ENCODE peak calls at places on chromosomes 11 and 22, in seven cellular contexts. Q is amniotic stem cell; V is activated T-cell treated with anti-CD3 and anti-CD28 coated beads, Interleukin-2, amount 50 U/mL, for 1 hour; J is left ventricle myocardium superior; S is CD8-positive, alpha-beta memory T cell; R is stimulated activated CD4-positive, alpha-beta T cell treated with anti-CD3 and anti-CD28 coated beads, Interleukin-1b, Interleukin-23, amount 100 ng/mL, for 24 hours; O is NCI-H774. N is an unnamed sample.

GRCh38 chr22:42602470-42602869 is 12.2 kb downstream of the POLDIP3 start:
- DNase-seq in O (no peak), S (no peak), J (no peak), Q (no peak), R (no peak), V (no peak), N (no peak)

GRCh38 chr11:109704432-109704831 is 282.4 kb downstream of the C11orf87 start:
- DNase-seq in R (no peak), J (no peak), Q (no peak), O (no peak), S (no peak), V (no peak), N (no peak)

GRCh38 chr11:46248270-46249102 is 29.0 kb upstream of the CREB3L1 start:
- DNase-seq in O (no peak), J (no peak), V (no peak), Q (peak; percentile 88), R (no peak), S (no peak), N (no peak)

GRCh38 chr11:12281571-12282478 is 95.5 kb upstream of the PARVA start:
- DNase-seq in V (peak; percentile 81), Q (peak; percentile 59), R (peak; percentile 59), J (peak; percentile 86), O (peak; percentile 75), S (peak; percentile 63), N (peak; percentile 77)

GRCh38 chr11:49505231-49505630 is 296.8 kb upstream of the FOLH1 start:
- DNase-seq in O (no peak), R (no peak), Q (no peak), J (no peak), S (no peak), V (no peak), N (no peak)

GRCh38 chr11:43547900-43548381 is 132.6 kb upstream of the HSD17B12 start:
- DNase-seq in Q (no peak), S (no peak), J (peak; percentile 50), V (no peak), O (no peak), R (no peak), N (no peak)

GRCh38 chr11:70713988-70714665 is 315.8 kb downstream of the CTTN start:
- DNase-seq in V (no peak), R (no peak), Q (no peak), O (no peak), J (no peak), S (no peak), N (peak; percentile 55)

GRCh38 chr11:95156916-95157568 is 67.4 kb downstream of the ENDOD1 start:
- DNase-seq in O (no peak), S (no peak), Q (no peak), J (peak; percentile 47), V (no peak), R (no peak), N (no peak)

GRCh38 chr11:17550455-17551346 is 3.6 kb downstream of the OTOG start:
- DNase-seq in S (no peak), J (no peak), R (no peak), Q (no peak), O (no peak), V (no peak), N (no peak)

GRCh38 chr22:39144101-39144815 is 8.2 kb downstream of the CBX7 start:
- DNase-seq in R (no peak), S (peak; percentile 69), V (peak; percentile 56), J (no peak), Q (no peak), O (no peak), N (no peak)

GRCh38 chr11:33893711-33894401 is 2.0 kb upstream of the LMO2 start:
- DNase-seq in J (no peak), S (peak; percentile 74), O (no peak), Q (no peak), R (peak; percentile 40), V (peak; percentile 63), N (no peak)

GRCh38 chr22:46087816-46088277 is 62.5 kb upstream of the PPARA start:
- DNase-seq in S (no peak), R (no peak), Q (peak; percentile 47), V (no peak), J (peak; percentile 95), O (peak; percentile 32), N (no peak)

GRCh38 chr22:40665312-40665711 is 14.0 kb upstream of the MCHR1 start:
- DNase-seq in O (no peak), R (no peak), V (no peak), J (peak; percentile 87), S (no peak), Q (no peak), N (no peak)

GRCh38 chr22:31490496-31490925 is 869 bp upstream of the EIF4ENIF1 start:
- DNase-seq in V (peak; percentile 54), R (peak; percentile 34), S (peak; percentile 70), Q (peak; percentile 16), J (peak; percentile 41), O (no peak), N (peak; percentile 25)

GRCh38 chr11:60700689-60701508 is 1.5 kb downstream of the MS4A8 start:
- DNase-seq in O (peak; percentile 77), Q (no peak), J (no peak), V (no peak), S (no peak), R (no peak), N (peak; percentile 39)

GRCh38 chr11:108973402-108974119 is 308.7 kb downstream of the DDX10 start:
- DNase-seq in O (no peak), V (no peak), Q (no peak), J (no peak), S (no peak), R (no peak), N (no peak)

GRCh38 chr22:27885977-27886842 is 32.8 kb downstream of the PITPNB start:
- DNase-seq in S (peak; percentile 18), R (no peak), Q (peak; percentile 27), O (no peak), J (no peak), V (no peak), N (no peak)

GRCh38 chr22:45887202-45888131 is 89.5 kb downstream of the WNT7B start:
- DNase-seq in Q (no peak), S (no peak), O (no peak), V (no peak), J (peak; percentile 24), R (no peak), N (no peak)

GRCh38 chr22:39207141-39208012 is 37.4 kb downstream of the PDGFB start:
- DNase-seq in V (no peak), O (peak; percentile 56), R (no peak), Q (no peak), J (no peak), S (peak; percentile 24), N (no peak)

GRCh38 chr22:32354360-32355351 is 3.0 kb upstream of the RFPL3 start:
- DNase-seq in R (no peak), Q (no peak), J (no peak), O (no peak), V (no peak), S (no peak), N (no peak)

GRCh38 chr22:44403930-44404329 is 91.2 kb upstream of the SHISAL1 start:
- DNase-seq in J (no peak), O (no peak), S (no peak), V (no peak), R (no peak), Q (no peak), N (no peak)

GRCh38 chr11:5891216-5891800 is 1.7 kb upstream of the OR52E5 start:
- DNase-seq in R (no peak), S (no peak), Q (no peak), J (no peak), O (no peak), V (no peak), N (no peak)

GRCh38 chr11:64804346-64805210 is 1.6 kb upstream of the MAP4K2 start:
- DNase-seq in O (no peak), S (no peak), Q (no peak), R (no peak), J (no peak), V (no peak), N (no peak)

GRCh38 chr11:31974737-31975136 is 116.1 kb upstream of the RCN1 start:
- DNase-seq in J (no peak), Q (no peak), V (no peak), O (no peak), R (no peak), S (no peak), N (no peak)

GRCh38 chr11:114040706-114041211 is 18.8 kb upstream of the ZBTB16 start:
- DNase-seq in Q (no peak), S (no peak), R (no peak), O (no peak), J (no peak), V (no peak), N (no peak)

GRCh38 chr11:67255864-67256263 is 10.4 kb upstream of the GRK2 start:
- DNase-seq in Q (no peak), S (no peak), R (no peak), V (no peak), J (no peak), O (no peak), N (no peak)

GRCh38 chr11:8766993-8767374 is 84.4 kb downstream of the RPL27A start:
- DNase-seq in O (no peak), J (no peak), R (no peak), V (no peak), S (no peak), Q (no peak), N (no peak)

GRCh38 chr11:126891556-126892217 is 108.9 kb downstream of the KIRREL3 start:
- DNase-seq in R (no peak), J (peak; percentile 33), Q (no peak), O (no peak), S (no peak), V (no peak), N (no peak)

GRCh38 chr11:12241401-12241800 is 131.0 kb downstream of the MICAL2 start:
- DNase-seq in J (no peak), O (peak; percentile 56), R (no peak), S (no peak), Q (no peak), V (no peak), N (no peak)